ENCODE peak calls at places on chromosomes 6 and 20, in seven cellular contexts. One of them, this sample, is unnamed.

GRCh38 chr6:138692978-138693909 is 80.3 kb upstream of the CCDC28A start:
- DNase-seq in EL: peak
- DNase-seq in putamen: no peak
- DNase-seq in NCI-H510A treated with DMSO at 0.1 percent for 48 hours: peak
- DNase-seq in iris pigment epithelial cell: peak
- DNase-seq in HT1080: peak
- DNase-seq in AG08395: peak
- DNase-seq in this sample: peak

GRCh38 chr6:156822747-156823206 is 45.6 kb downstream of the ARID1B start:
- DNase-seq in putamen: no peak
- DNase-seq in NCI-H510A treated with DMSO at 0.1 percent for 48 hours: peak
- DNase-seq in iris pigment epithelial cell: no peak
- DNase-seq in AG08395: no peak
- DNase-seq in EL: no peak
- DNase-seq in HT1080: no peak
- DNase-seq in this sample: no peak

GRCh38 chr6:106773956-106774629 is 144.7 kb downstream of the QRSL1 start:
- DNase-seq in putamen: no peak
- DNase-seq in NCI-H510A treated with DMSO at 0.1 percent for 48 hours: no peak
- DNase-seq in HT1080: no peak
- DNase-seq in AG08395: no peak
- DNase-seq in EL: no peak
- DNase-seq in iris pigment epithelial cell: no peak
- DNase-seq in this sample: no peak

GRCh38 chr6:166415306-166415705 is 32.6 kb upstream of the MPC1 start:
- DNase-seq in AG08395: no peak
- DNase-seq in putamen: no peak
- DNase-seq in HT1080: no peak
- DNase-seq in NCI-H510A treated with DMSO at 0.1 percent for 48 hours: no peak
- DNase-seq in iris pigment epithelial cell: no peak
- DNase-seq in EL: no peak
- DNase-seq in this sample: no peak

GRCh38 chr6:113442040-113442439 is 415.1 kb upstream of the MARCKS start:
- DNase-seq in AG08395: no peak
- DNase-seq in HT1080: no peak
- DNase-seq in EL: no peak
- DNase-seq in NCI-H510A treated with DMSO at 0.1 percent for 48 hours: no peak
- DNase-seq in putamen: no peak
- DNase-seq in iris pigment epithelial cell: no peak
- DNase-seq in this sample: no peak

GRCh38 chr6:118812972-118813371 is 81.0 kb upstream of the ASF1A start:
- DNase-seq in NCI-H510A treated with DMSO at 0.1 percent for 48 hours: no peak
- DNase-seq in EL: peak
- DNase-seq in AG08395: no peak
- DNase-seq in iris pigment epithelial cell: peak
- DNase-seq in HT1080: peak
- DNase-seq in putamen: no peak
- DNase-seq in this sample: no peak

GRCh38 chr20:60053125-60053812 is 95.0 kb downstream of the CDH26 start:
- DNase-seq in iris pigment epithelial cell: no peak
- DNase-seq in NCI-H510A treated with DMSO at 0.1 percent for 48 hours: peak
- DNase-seq in EL: no peak
- DNase-seq in HT1080: no peak
- DNase-seq in AG08395: no peak
- DNase-seq in putamen: no peak
- DNase-seq in this sample: no peak

GRCh38 chr20:56278205-56278604 is 29.7 kb downstream of the MC3R start:
- DNase-seq in EL: no peak
- DNase-seq in HT1080: no peak
- DNase-seq in NCI-H510A treated with DMSO at 0.1 percent for 48 hours: no peak
- DNase-seq in iris pigment epithelial cell: no peak
- DNase-seq in AG08395: no peak
- DNase-seq in putamen: no peak
- DNase-seq in this sample: no peak

GRCh38 chr20:17680128-17680835 is 1.8 kb downstream of the RRBP1 start:
- DNase-seq in putamen: no peak
- DNase-seq in iris pigment epithelial cell: peak
- DNase-seq in NCI-H510A treated with DMSO at 0.1 percent for 48 hours: peak
- DNase-seq in EL: peak
- DNase-seq in AG08395: peak
- DNase-seq in HT1080: peak
- DNase-seq in this sample: no peak

GRCh38 chr6:2917065-2917464 is 14.0 kb upstream of the SERPINB9 start:
- DNase-seq in EL: no peak
- DNase-seq in AG08395: no peak
- DNase-seq in putamen: no peak
- DNase-seq in iris pigment epithelial cell: no peak
- DNase-seq in NCI-H510A treated with DMSO at 0.1 percent for 48 hours: no peak
- DNase-seq in HT1080: no peak
- DNase-seq in this sample: no peak

GRCh38 chr6:17886891-17887290 is 100.5 kb downstream of the KIF13A start:
- DNase-seq in AG08395: peak
- DNase-seq in putamen: no peak
- DNase-seq in HT1080: no peak
- DNase-seq in NCI-H510A treated with DMSO at 0.1 percent for 48 hours: no peak
- DNase-seq in iris pigment epithelial cell: no peak
- DNase-seq in EL: no peak
- DNase-seq in this sample: no peak

GRCh38 chr20:34475979-34476736 is 40.1 kb upstream of the DYNLRB1 start:
- DNase-seq in iris pigment epithelial cell: no peak
- DNase-seq in HT1080: no peak
- DNase-seq in EL: peak
- DNase-seq in AG08395: peak
- DNase-seq in putamen: peak
- DNase-seq in NCI-H510A treated with DMSO at 0.1 percent for 48 hours: no peak
- DNase-seq in this sample: peak

GRCh38 chr6:38973178-38974057 is 75.2 kb upstream of the GLP1R start:
- DNase-seq in iris pigment epithelial cell: peak
- DNase-seq in NCI-H510A treated with DMSO at 0.1 percent for 48 hours: peak
- DNase-seq in putamen: peak
- DNase-seq in AG08395: peak
- DNase-seq in HT1080: peak
- DNase-seq in EL: peak
- DNase-seq in this sample: peak

GRCh38 chr20:51380401-51381385 is 161.8 kb downstream of the NFATC2 start:
- DNase-seq in NCI-H510A treated with DMSO at 0.1 percent for 48 hours: no peak
- DNase-seq in HT1080: no peak
- DNase-seq in EL: no peak
- DNase-seq in AG08395: no peak
- DNase-seq in putamen: no peak
- DNase-seq in iris pigment epithelial cell: no peak
- DNase-seq in this sample: no peak

GRCh38 chr6:125986295-125986955 is at the start of gene TRMT11:
- DNase-seq in putamen: peak
- DNase-seq in EL: peak
- DNase-seq in HT1080: peak
- DNase-seq in iris pigment epithelial cell: peak
- DNase-seq in NCI-H510A treated with DMSO at 0.1 percent for 48 hours: peak
- DNase-seq in AG08395: peak
- DNase-seq in this sample: peak

GRCh38 chr6:30676660-30677270 is 4.0 kb upstream of the DHX16 start:
- DNase-seq in iris pigment epithelial cell: no peak
- DNase-seq in AG08395: no peak
- DNase-seq in EL: no peak
- DNase-seq in putamen: no peak
- DNase-seq in NCI-H510A treated with DMSO at 0.1 percent for 48 hours: no peak
- DNase-seq in HT1080: no peak
- DNase-seq in this sample: no peak

GRCh38 chr6:144352310-144352709 is 67.2 kb downstream of the UTRN start:
- DNase-seq in EL: no peak
- DNase-seq in HT1080: no peak
- DNase-seq in iris pigment epithelial cell: no peak
- DNase-seq in putamen: no peak
- DNase-seq in NCI-H510A treated with DMSO at 0.1 percent for 48 hours: no peak
- DNase-seq in AG08395: no peak
- DNase-seq in this sample: no peak

GRCh38 chr20:60352017-60352416 is 393.8 kb downstream of the CDH26 start:
- DNase-seq in NCI-H510A treated with DMSO at 0.1 percent for 48 hours: no peak
- DNase-seq in putamen: no peak
- DNase-seq in AG08395: no peak
- DNase-seq in iris pigment epithelial cell: no peak
- DNase-seq in EL: no peak
- DNase-seq in HT1080: no peak
- DNase-seq in this sample: no peak